ENCODE peak calls at places on chromosome 16, in ten cellular contexts. One of them, this sample, is unnamed.
A peak's percentile ranks its signal among the peaks of the same experiment; 100 is the strongest.

GRCh38 chr16:65114527-65114926 is 7.3 kb downstream of the CDH11 start:
- DNase-seq in left lung: no peak
- DNase-seq in AG04450: no peak
- DNase-seq in effector memory CD4-positive, alpha-beta T cell: no peak
- DNase-seq in cardiac muscle cell: no peak
- DNase-seq in prostate gland: no peak
- DNase-seq in HL-60: no peak
- DNase-seq in AG04449: no peak
- DNase-seq in sigmoid colon: no peak
- DNase-seq in HAP-1: no peak
- DNase-seq in this sample: no peak

GRCh38 chr16:82995927-82996441 is 369.2 kb downstream of the CDH13 start:
- DNase-seq in cardiac muscle cell: peak; percentile 93
- DNase-seq in prostate gland: no peak
- DNase-seq in HL-60: no peak
- DNase-seq in AG04449: peak; percentile 63
- DNase-seq in sigmoid colon: no peak
- DNase-seq in effector memory CD4-positive, alpha-beta T cell: no peak
- DNase-seq in HAP-1: no peak
- DNase-seq in left lung: no peak
- DNase-seq in AG04450: peak; percentile 32
- DNase-seq in this sample: no peak

GRCh38 chr16:48592839-48593429 is 17.0 kb downstream of the N4BP1 start:
- DNase-seq in HL-60: no peak
- DNase-seq in effector memory CD4-positive, alpha-beta T cell: no peak
- DNase-seq in prostate gland: no peak
- DNase-seq in AG04450: no peak
- DNase-seq in sigmoid colon: no peak
- DNase-seq in cardiac muscle cell: no peak
- DNase-seq in AG04449: no peak
- DNase-seq in HAP-1: no peak
- DNase-seq in left lung: no peak
- DNase-seq in this sample: no peak

GRCh38 chr16:27773344-27773743 is 223.4 kb downstream of the KATNIP start:
- DNase-seq in HAP-1: no peak
- DNase-seq in AG04450: no peak
- DNase-seq in AG04449: no peak
- DNase-seq in prostate gland: no peak
- DNase-seq in HL-60: no peak
- DNase-seq in effector memory CD4-positive, alpha-beta T cell: no peak
- DNase-seq in cardiac muscle cell: no peak
- DNase-seq in sigmoid colon: no peak
- DNase-seq in left lung: no peak
- DNase-seq in this sample: no peak

GRCh38 chr16:25009822-25010221 is 5.3 kb downstream of the ARHGAP17 start:
- DNase-seq in sigmoid colon: no peak
- DNase-seq in HL-60: no peak
- DNase-seq in AG04449: no peak
- DNase-seq in left lung: no peak
- DNase-seq in cardiac muscle cell: peak; percentile 48
- DNase-seq in prostate gland: no peak
- DNase-seq in effector memory CD4-positive, alpha-beta T cell: no peak
- DNase-seq in AG04450: no peak
- DNase-seq in HAP-1: no peak
- DNase-seq in this sample: no peak

GRCh38 chr16:9849697-9850245 is 332.5 kb downstream of the GRIN2A start:
- DNase-seq in HAP-1: no peak
- DNase-seq in left lung: peak; percentile 26
- DNase-seq in HL-60: no peak
- DNase-seq in prostate gland: no peak
- DNase-seq in AG04450: no peak
- DNase-seq in cardiac muscle cell: no peak
- DNase-seq in sigmoid colon: no peak
- DNase-seq in AG04449: no peak
- DNase-seq in effector memory CD4-positive, alpha-beta T cell: no peak
- DNase-seq in this sample: no peak

GRCh38 chr16:89596061-89596689 is 17.3 kb upstream of the DPEP1 start:
- DNase-seq in AG04449: no peak
- DNase-seq in left lung: peak; percentile 68
- DNase-seq in HL-60: no peak
- DNase-seq in cardiac muscle cell: no peak
- DNase-seq in sigmoid colon: no peak
- DNase-seq in prostate gland: no peak
- DNase-seq in HAP-1: no peak
- DNase-seq in AG04450: no peak
- DNase-seq in effector memory CD4-positive, alpha-beta T cell: no peak
- DNase-seq in this sample: no peak

GRCh38 chr16:1976216-1976520 is 4.3 kb downstream of the TBL3 start:
- DNase-seq in AG04449: no peak
- DNase-seq in effector memory CD4-positive, alpha-beta T cell: no peak
- DNase-seq in prostate gland: no peak
- DNase-seq in AG04450: no peak
- DNase-seq in cardiac muscle cell: no peak
- DNase-seq in sigmoid colon: no peak
- DNase-seq in HAP-1: no peak
- DNase-seq in left lung: no peak
- DNase-seq in HL-60: no peak
- DNase-seq in this sample: no peak

GRCh38 chr16:2277466-2278271 is 9.7 kb upstream of the RNPS1 start:
- DNase-seq in effector memory CD4-positive, alpha-beta T cell: no peak
- DNase-seq in HL-60: no peak
- DNase-seq in AG04449: no peak
- DNase-seq in cardiac muscle cell: no peak
- DNase-seq in sigmoid colon: no peak
- DNase-seq in left lung: peak; percentile 66
- DNase-seq in prostate gland: no peak
- DNase-seq in AG04450: no peak
- DNase-seq in HAP-1: no peak
- DNase-seq in this sample: no peak

GRCh38 chr16:28596840-28597691 is at the start of gene SULT1A2:
- DNase-seq in HL-60: no peak
- DNase-seq in left lung: no peak
- DNase-seq in AG04450: no peak
- DNase-seq in sigmoid colon: no peak
- DNase-seq in cardiac muscle cell: peak; percentile 56
- DNase-seq in HAP-1: no peak
- DNase-seq in effector memory CD4-positive, alpha-beta T cell: no peak
- DNase-seq in AG04449: no peak
- DNase-seq in prostate gland: no peak
- DNase-seq in this sample: no peak

GRCh38 chr16:85061566-85061965 is 34.0 kb downstream of the KIAA0513 start:
- DNase-seq in prostate gland: no peak
- DNase-seq in HAP-1: no peak
- DNase-seq in sigmoid colon: peak; percentile 78
- DNase-seq in effector memory CD4-positive, alpha-beta T cell: no peak
- DNase-seq in AG04450: no peak
- DNase-seq in cardiac muscle cell: no peak
- DNase-seq in HL-60: peak; percentile 97
- DNase-seq in AG04449: no peak
- DNase-seq in left lung: peak; percentile 91
- DNase-seq in this sample: no peak

GRCh38 chr16:10297341-10298006 is 88.4 kb upstream of the ATF7IP2 start:
- DNase-seq in AG04449: no peak
- DNase-seq in AG04450: no peak
- DNase-seq in cardiac muscle cell: no peak
- DNase-seq in prostate gland: no peak
- DNase-seq in effector memory CD4-positive, alpha-beta T cell: no peak
- DNase-seq in HAP-1: peak; percentile 76
- DNase-seq in HL-60: no peak
- DNase-seq in left lung: no peak
- DNase-seq in sigmoid colon: no peak
- DNase-seq in this sample: no peak

GRCh38 chr16:83577201-83577600 is 230.6 kb upstream of the HSBP1 start:
- DNase-seq in left lung: no peak
- DNase-seq in cardiac muscle cell: no peak
- DNase-seq in AG04450: no peak
- DNase-seq in AG04449: no peak
- DNase-seq in HAP-1: no peak
- DNase-seq in HL-60: no peak
- DNase-seq in sigmoid colon: no peak
- DNase-seq in effector memory CD4-positive, alpha-beta T cell: no peak
- DNase-seq in prostate gland: no peak
- DNase-seq in this sample: no peak

GRCh38 chr16:60645541-60645940 is 1390.7 kb downstream of the CDH8 start:
- DNase-seq in AG04450: no peak
- DNase-seq in left lung: no peak
- DNase-seq in HL-60: no peak
- DNase-seq in effector memory CD4-positive, alpha-beta T cell: no peak
- DNase-seq in prostate gland: no peak
- DNase-seq in HAP-1: no peak
- DNase-seq in cardiac muscle cell: no peak
- DNase-seq in sigmoid colon: no peak
- DNase-seq in AG04449: no peak
- DNase-seq in this sample: no peak

GRCh38 chr16:14565688-14566025 is 64.4 kb downstream of the PARN start:
- DNase-seq in HL-60: no peak
- DNase-seq in HAP-1: no peak
- DNase-seq in left lung: no peak
- DNase-seq in prostate gland: no peak
- DNase-seq in effector memory CD4-positive, alpha-beta T cell: no peak
- DNase-seq in cardiac muscle cell: no peak
- DNase-seq in sigmoid colon: no peak
- DNase-seq in AG04450: no peak
- DNase-seq in AG04449: no peak
- DNase-seq in this sample: no peak

GRCh38 chr16:71426069-71426879 is 15.6 kb downstream of the TLE7 start:
- DNase-seq in HL-60: peak; percentile 16
- DNase-seq in sigmoid colon: no peak
- DNase-seq in prostate gland: peak; percentile 13
- DNase-seq in left lung: peak; percentile 81
- DNase-seq in AG04449: peak; percentile 67
- DNase-seq in HAP-1: peak; percentile 72
- DNase-seq in cardiac muscle cell: peak; percentile 80
- DNase-seq in AG04450: peak; percentile 26
- DNase-seq in effector memory CD4-positive, alpha-beta T cell: no peak
- DNase-seq in this sample: peak; percentile 98
- H3K4me3 ChIP-seq in HL-60: no peak overlapping the region
- H3K4me3 ChIP-seq in sigmoid colon: no peak overlapping the region
- H3K4me3 ChIP-seq in prostate gland: no peak overlapping the region
- H3K4me3 ChIP-seq in left lung: no peak overlapping the region
- H3K4me3 ChIP-seq in AG04449: peak overlapping the region; percentile 40
- H3K4me3 ChIP-seq in HAP-1: peak overlapping the region; percentile 36
- H3K4me3 ChIP-seq in cardiac muscle cell: peak overlapping the region; percentile 18
- H3K4me3 ChIP-seq in AG04450: peak overlapping the region; percentile 39
- H3K4me3 ChIP-seq in effector memory CD4-positive, alpha-beta T cell: no peak overlapping the region
- H3K4me3 ChIP-seq in this sample: peak overlapping the region; percentile 50

DNA sequence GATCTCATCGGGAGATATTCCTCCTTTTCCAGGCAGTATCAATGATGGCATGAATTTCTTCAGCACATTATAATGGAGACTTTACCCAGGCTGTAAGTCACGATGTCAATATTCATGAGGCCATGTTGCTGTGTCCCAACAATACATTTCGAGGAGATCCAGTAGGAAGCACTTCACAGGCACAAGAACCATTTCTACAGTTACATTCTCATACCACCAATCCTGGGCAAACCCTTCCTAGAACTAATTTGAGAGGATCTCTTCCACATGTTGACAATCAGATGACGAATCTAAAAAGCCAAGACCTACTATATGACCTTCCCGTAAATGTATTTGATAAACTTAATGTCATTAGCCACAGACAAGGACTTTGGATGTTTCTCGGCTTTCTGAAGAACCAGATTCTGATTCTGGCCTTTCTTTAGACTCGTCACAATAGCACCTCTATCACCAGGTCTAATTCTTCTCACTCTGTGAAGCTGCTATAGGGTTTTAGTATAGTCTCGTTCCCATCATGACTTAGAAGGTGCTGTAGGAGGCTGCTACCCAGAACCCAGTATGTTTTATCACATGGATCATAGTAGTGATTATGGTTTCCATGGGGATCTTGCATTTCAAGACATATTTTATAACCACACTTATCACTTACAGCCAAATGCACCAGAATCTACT is 40.2 kb downstream of the C16orf87 start:
- DNase-seq in effector memory CD4-positive, alpha-beta T cell: no peak
- DNase-seq in prostate gland: no peak
- DNase-seq in HAP-1: no peak
- DNase-seq in AG04449: no peak
- DNase-seq in cardiac muscle cell: no peak
- DNase-seq in AG04450: no peak
- DNase-seq in HL-60: no peak
- DNase-seq in left lung: no peak
- DNase-seq in sigmoid colon: no peak
- DNase-seq in this sample: no peak
- H3K4me3 ChIP-seq in effector memory CD4-positive, alpha-beta T cell: peak overlapping the region; percentile 79
- H3K4me3 ChIP-seq in prostate gland: no peak overlapping the region
- H3K4me3 ChIP-seq in HAP-1: no peak overlapping the region
- H3K4me3 ChIP-seq in AG04449: peak overlapping the region; percentile 65
- H3K4me3 ChIP-seq in cardiac muscle cell: no peak overlapping the region
- H3K4me3 ChIP-seq in AG04450: peak overlapping the region; percentile 60
- H3K4me3 ChIP-seq in HL-60: peak overlapping the region; percentile 79
- H3K4me3 ChIP-seq in left lung: no peak overlapping the region
- H3K4me3 ChIP-seq in sigmoid colon: peak overlapping the region; percentile 31
- H3K4me3 ChIP-seq in this sample: peak overlapping the region; percentile 66

GRCh38 chr16:53043462-53043861 is 9.2 kb downstream of the CHD9NB start:
- DNase-seq in prostate gland: peak; percentile 23
- DNase-seq in AG04450: no peak
- DNase-seq in left lung: no peak
- DNase-seq in AG04449: no peak
- DNase-seq in HAP-1: no peak
- DNase-seq in HL-60: no peak
- DNase-seq in cardiac muscle cell: peak; percentile 31
- DNase-seq in effector memory CD4-positive, alpha-beta T cell: no peak
- DNase-seq in sigmoid colon: no peak
- DNase-seq in this sample: no peak
- H3K4me3 ChIP-seq in prostate gland: peak overlapping the region; percentile 16
- H3K4me3 ChIP-seq in AG04450: no peak overlapping the region
- H3K4me3 ChIP-seq in left lung: no peak overlapping the region
- H3K4me3 ChIP-seq in AG04449: no peak overlapping the region
- H3K4me3 ChIP-seq in HAP-1: no peak overlapping the region
- H3K4me3 ChIP-seq in HL-60: no peak overlapping the region
- H3K4me3 ChIP-seq in cardiac muscle cell: no peak overlapping the region
- H3K4me3 ChIP-seq in effector memory CD4-positive, alpha-beta T cell: no peak overlapping the region
- H3K4me3 ChIP-seq in sigmoid colon: no peak overlapping the region
- H3K4me3 ChIP-seq in this sample: no peak overlapping the region

DNA sequence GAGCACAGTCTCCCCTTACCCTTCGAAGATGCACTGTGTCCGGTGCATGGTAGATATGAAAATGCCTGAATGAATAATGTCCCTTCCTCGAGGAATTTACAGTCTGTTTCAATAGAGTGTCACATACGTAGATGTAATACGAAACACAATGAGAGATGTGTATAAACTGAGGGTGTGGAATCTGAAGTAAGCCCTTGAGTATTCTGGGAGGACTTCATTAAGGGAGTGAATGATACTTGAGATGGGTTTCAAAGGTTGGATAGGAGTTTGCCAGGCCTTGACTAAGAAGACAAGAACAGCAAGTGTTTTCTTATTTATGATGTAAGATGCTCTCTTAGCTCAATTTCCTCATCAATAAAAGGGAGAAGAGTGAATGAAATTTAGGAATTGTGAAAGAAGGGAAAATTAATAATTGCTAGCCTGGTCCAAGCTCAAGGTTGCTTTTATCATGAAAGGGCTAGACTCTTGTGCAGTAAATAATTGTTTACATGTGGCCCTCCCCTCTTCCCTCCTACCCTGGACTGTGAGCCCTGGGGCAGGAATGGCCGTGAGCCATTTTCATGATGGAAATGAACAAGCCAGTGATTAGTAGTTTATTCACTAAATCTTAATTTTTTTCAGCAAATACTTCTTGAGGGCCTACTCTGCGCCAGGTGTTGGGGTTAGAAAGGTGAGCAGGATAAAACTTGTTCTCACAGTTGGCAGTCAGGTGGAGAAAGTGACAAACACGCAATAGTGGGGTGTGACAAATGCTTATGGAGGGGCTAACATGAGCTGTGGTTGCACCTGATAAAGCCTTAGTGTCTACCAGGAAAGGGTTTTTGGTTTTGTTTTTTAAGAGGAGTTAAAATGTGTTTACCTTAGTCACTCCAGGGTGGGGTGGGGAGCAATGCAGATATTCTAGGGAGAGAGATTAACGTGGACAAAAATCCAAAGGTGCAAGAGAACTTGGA is 1.6 kb downstream of the KIF22 start:
- DNase-seq in left lung: no peak
- DNase-seq in AG04449: no peak
- DNase-seq in cardiac muscle cell: no peak
- DNase-seq in prostate gland: no peak
- DNase-seq in HL-60: no peak
- DNase-seq in sigmoid colon: no peak
- DNase-seq in AG04450: no peak
- DNase-seq in effector memory CD4-positive, alpha-beta T cell: no peak
- DNase-seq in HAP-1: peak; percentile 28
- DNase-seq in this sample: no peak
- H3K4me3 ChIP-seq in left lung: no peak overlapping the region
- H3K4me3 ChIP-seq in AG04449: peak overlapping the region; percentile 96
- H3K4me3 ChIP-seq in cardiac muscle cell: peak overlapping the region; percentile 77
- H3K4me3 ChIP-seq in prostate gland: peak overlapping the region; percentile 91
- H3K4me3 ChIP-seq in HL-60: peak overlapping the region; percentile 81
- H3K4me3 ChIP-seq in sigmoid colon: no peak overlapping the region
- H3K4me3 ChIP-seq in AG04450: peak overlapping the region; percentile 88
- H3K4me3 ChIP-seq in effector memory CD4-positive, alpha-beta T cell: peak overlapping the region; percentile 97
- H3K4me3 ChIP-seq in HAP-1: peak overlapping the region; percentile 81
- H3K4me3 ChIP-seq in this sample: peak overlapping the region; percentile 94